ENCODE peak calls at places on chromosome 3, in six cellular contexts. One of them, this sample, is unnamed.

GRCh38 chr3:150740733-150741496 is 22.1 kb downstream of the SIAH2 start:
- DNase-seq in thoracic aorta: no peak
- DNase-seq in skeletal muscle cell: no peak
- DNase-seq in cardiac muscle cell: no peak
- DNase-seq in dorsolateral prefrontal cortex: no peak
- DNase-seq in effector memory CD4-positive, alpha-beta T cell: no peak
- DNase-seq in this sample: no peak

GRCh38 chr3:197010556-197011351 is 18.9 kb downstream of the MELTF start:
- DNase-seq in skeletal muscle cell: no peak
- DNase-seq in thoracic aorta: no peak
- DNase-seq in cardiac muscle cell: no peak
- DNase-seq in dorsolateral prefrontal cortex: no peak
- DNase-seq in effector memory CD4-positive, alpha-beta T cell: no peak
- DNase-seq in this sample: no peak

GRCh38 chr3:143970773-143971366 is 753 bp upstream of the DIPK2A start:
- DNase-seq in dorsolateral prefrontal cortex: peak
- DNase-seq in skeletal muscle cell: no peak
- DNase-seq in cardiac muscle cell: peak
- DNase-seq in thoracic aorta: no peak
- DNase-seq in effector memory CD4-positive, alpha-beta T cell: peak
- DNase-seq in this sample: peak

GRCh38 chr3:190504354-190505125 is 9.3 kb upstream of the IL1RAP start:
- DNase-seq in cardiac muscle cell: peak
- DNase-seq in thoracic aorta: no peak
- DNase-seq in effector memory CD4-positive, alpha-beta T cell: no peak
- DNase-seq in skeletal muscle cell: no peak
- DNase-seq in dorsolateral prefrontal cortex: no peak
- DNase-seq in this sample: no peak

GRCh38 chr3:121974601-121975111 is 47.4 kb downstream of the ILDR1 start:
- DNase-seq in skeletal muscle cell: no peak
- DNase-seq in thoracic aorta: no peak
- DNase-seq in effector memory CD4-positive, alpha-beta T cell: no peak
- DNase-seq in cardiac muscle cell: no peak
- DNase-seq in dorsolateral prefrontal cortex: no peak
- DNase-seq in this sample: no peak

GRCh38 chr3:13314877-13315276 is 105.2 kb downstream of the NUP210 start:
- DNase-seq in thoracic aorta: no peak
- DNase-seq in cardiac muscle cell: no peak
- DNase-seq in skeletal muscle cell: no peak
- DNase-seq in effector memory CD4-positive, alpha-beta T cell: no peak
- DNase-seq in dorsolateral prefrontal cortex: no peak
- DNase-seq in this sample: no peak

GRCh38 chr3:42876940-42877720 is 1.5 kb upstream of the CYP8B1 start:
- DNase-seq in thoracic aorta: no peak
- DNase-seq in skeletal muscle cell: no peak
- DNase-seq in dorsolateral prefrontal cortex: no peak
- DNase-seq in effector memory CD4-positive, alpha-beta T cell: no peak
- DNase-seq in cardiac muscle cell: no peak
- DNase-seq in this sample: no peak

GRCh38 chr3:62370112-62371031 is 3.0 kb downstream of the FEZF2 start:
- DNase-seq in dorsolateral prefrontal cortex: no peak
- DNase-seq in effector memory CD4-positive, alpha-beta T cell: no peak
- DNase-seq in skeletal muscle cell: no peak
- DNase-seq in thoracic aorta: no peak
- DNase-seq in cardiac muscle cell: peak
- DNase-seq in this sample: no peak

GRCh38 chr3:126938520-126939346 is 44.2 kb upstream of the PLXNA1 start:
- DNase-seq in effector memory CD4-positive, alpha-beta T cell: no peak
- DNase-seq in thoracic aorta: no peak
- DNase-seq in dorsolateral prefrontal cortex: no peak
- DNase-seq in skeletal muscle cell: no peak
- DNase-seq in cardiac muscle cell: no peak
- DNase-seq in this sample: peak

GRCh38 chr3:128486692-128487537 is 6.1 kb downstream of the GATA2 start:
- DNase-seq in cardiac muscle cell: peak
- DNase-seq in effector memory CD4-positive, alpha-beta T cell: no peak
- DNase-seq in skeletal muscle cell: no peak
- DNase-seq in thoracic aorta: no peak
- DNase-seq in dorsolateral prefrontal cortex: no peak
- DNase-seq in this sample: no peak

GRCh38 chr3:43953814-43954241 is 263.1 kb downstream of the ABHD5 start:
- DNase-seq in cardiac muscle cell: no peak
- DNase-seq in dorsolateral prefrontal cortex: no peak
- DNase-seq in thoracic aorta: no peak
- DNase-seq in effector memory CD4-positive, alpha-beta T cell: no peak
- DNase-seq in skeletal muscle cell: peak
- DNase-seq in this sample: no peak

GRCh38 chr3:12423918-12424634 is 60.2 kb upstream of the TSEN2 start:
- DNase-seq in thoracic aorta: no peak
- DNase-seq in skeletal muscle cell: peak
- DNase-seq in dorsolateral prefrontal cortex: no peak
- DNase-seq in cardiac muscle cell: peak
- DNase-seq in effector memory CD4-positive, alpha-beta T cell: no peak
- DNase-seq in this sample: no peak

GRCh38 chr3:51385621-51386091 is 565 bp downstream of the MANF start:
- DNase-seq in cardiac muscle cell: no peak
- DNase-seq in skeletal muscle cell: no peak
- DNase-seq in effector memory CD4-positive, alpha-beta T cell: no peak
- DNase-seq in dorsolateral prefrontal cortex: no peak
- DNase-seq in thoracic aorta: no peak
- DNase-seq in this sample: peak

GRCh38 chr3:121483290-121483689 is 62.5 kb downstream of the POLQ start:
- DNase-seq in effector memory CD4-positive, alpha-beta T cell: no peak
- DNase-seq in skeletal muscle cell: peak
- DNase-seq in cardiac muscle cell: no peak
- DNase-seq in thoracic aorta: no peak
- DNase-seq in dorsolateral prefrontal cortex: no peak
- DNase-seq in this sample: no peak

GRCh38 chr3:149435936-149436885 is 38.3 kb upstream of the TM4SF4 start:
- DNase-seq in skeletal muscle cell: no peak
- DNase-seq in thoracic aorta: no peak
- DNase-seq in dorsolateral prefrontal cortex: no peak
- DNase-seq in cardiac muscle cell: no peak
- DNase-seq in effector memory CD4-positive, alpha-beta T cell: no peak
- DNase-seq in this sample: no peak

GRCh38 chr3:195872800-195873199 is 35.6 kb downstream of the TNK2 start:
- DNase-seq in effector memory CD4-positive, alpha-beta T cell: no peak
- DNase-seq in skeletal muscle cell: no peak
- DNase-seq in cardiac muscle cell: no peak
- DNase-seq in dorsolateral prefrontal cortex: no peak
- DNase-seq in thoracic aorta: no peak
- DNase-seq in this sample: no peak

GRCh38 chr3:197516517-197516889 is 39.3 kb downstream of the BDH1 start:
- DNase-seq in cardiac muscle cell: no peak
- DNase-seq in dorsolateral prefrontal cortex: no peak
- DNase-seq in effector memory CD4-positive, alpha-beta T cell: no peak
- DNase-seq in skeletal muscle cell: peak
- DNase-seq in thoracic aorta: no peak
- DNase-seq in this sample: no peak

GRCh38 chr3:168989396-168989795 is 674.1 kb downstream of the MECOM start:
- DNase-seq in skeletal muscle cell: no peak
- DNase-seq in effector memory CD4-positive, alpha-beta T cell: no peak
- DNase-seq in dorsolateral prefrontal cortex: no peak
- DNase-seq in thoracic aorta: no peak
- DNase-seq in cardiac muscle cell: no peak
- DNase-seq in this sample: no peak

GRCh38 chr3:3015472-3016089 is 94.6 kb downstream of the IL5RA start:
- DNase-seq in skeletal muscle cell: no peak
- DNase-seq in effector memory CD4-positive, alpha-beta T cell: no peak
- DNase-seq in dorsolateral prefrontal cortex: no peak
- DNase-seq in cardiac muscle cell: peak
- DNase-seq in thoracic aorta: no peak
- DNase-seq in this sample: no peak

GRCh38 chr3:41127414-41127813 is 71.9 kb upstream of the CTNNB1 start:
- DNase-seq in effector memory CD4-positive, alpha-beta T cell: no peak
- DNase-seq in cardiac muscle cell: no peak
- DNase-seq in dorsolateral prefrontal cortex: no peak
- DNase-seq in thoracic aorta: no peak
- DNase-seq in skeletal muscle cell: no peak
- DNase-seq in this sample: no peak

GRCh38 chr3:125143982-125144652 is 68.4 kb downstream of the SLC12A8 start:
- DNase-seq in effector memory CD4-positive, alpha-beta T cell: no peak
- DNase-seq in skeletal muscle cell: no peak
- DNase-seq in thoracic aorta: no peak
- DNase-seq in dorsolateral prefrontal cortex: no peak
- DNase-seq in cardiac muscle cell: peak
- DNase-seq in this sample: no peak

GRCh38 chr3:42829083-42829627 is 19.9 kb downstream of the ACKR2 start:
- DNase-seq in thoracic aorta: no peak
- DNase-seq in effector memory CD4-positive, alpha-beta T cell: no peak
- DNase-seq in dorsolateral prefrontal cortex: no peak
- DNase-seq in cardiac muscle cell: no peak
- DNase-seq in skeletal muscle cell: no peak
- DNase-seq in this sample: no peak

GRCh38 chr3:183033746-183034145 is 53.4 kb upstream of the DCUN1D1 start:
- DNase-seq in skeletal muscle cell: no peak
- DNase-seq in dorsolateral prefrontal cortex: no peak
- DNase-seq in cardiac muscle cell: no peak
- DNase-seq in effector memory CD4-positive, alpha-beta T cell: no peak
- DNase-seq in thoracic aorta: no peak
- DNase-seq in this sample: no peak

GRCh38 chr3:56336023-56336422 is 132.2 kb downstream of the ERC2 start:
- DNase-seq in cardiac muscle cell: no peak
- DNase-seq in thoracic aorta: no peak
- DNase-seq in skeletal muscle cell: no peak
- DNase-seq in effector memory CD4-positive, alpha-beta T cell: no peak
- DNase-seq in dorsolateral prefrontal cortex: no peak
- DNase-seq in this sample: no peak

GRCh38 chr3:151268267-151269235 is 9.8 kb downstream of the P2RY14 start:
- DNase-seq in skeletal muscle cell: no peak
- DNase-seq in effector memory CD4-positive, alpha-beta T cell: no peak
- DNase-seq in dorsolateral prefrontal cortex: no peak
- DNase-seq in cardiac muscle cell: no peak
- DNase-seq in thoracic aorta: no peak
- DNase-seq in this sample: no peak

DNA sequence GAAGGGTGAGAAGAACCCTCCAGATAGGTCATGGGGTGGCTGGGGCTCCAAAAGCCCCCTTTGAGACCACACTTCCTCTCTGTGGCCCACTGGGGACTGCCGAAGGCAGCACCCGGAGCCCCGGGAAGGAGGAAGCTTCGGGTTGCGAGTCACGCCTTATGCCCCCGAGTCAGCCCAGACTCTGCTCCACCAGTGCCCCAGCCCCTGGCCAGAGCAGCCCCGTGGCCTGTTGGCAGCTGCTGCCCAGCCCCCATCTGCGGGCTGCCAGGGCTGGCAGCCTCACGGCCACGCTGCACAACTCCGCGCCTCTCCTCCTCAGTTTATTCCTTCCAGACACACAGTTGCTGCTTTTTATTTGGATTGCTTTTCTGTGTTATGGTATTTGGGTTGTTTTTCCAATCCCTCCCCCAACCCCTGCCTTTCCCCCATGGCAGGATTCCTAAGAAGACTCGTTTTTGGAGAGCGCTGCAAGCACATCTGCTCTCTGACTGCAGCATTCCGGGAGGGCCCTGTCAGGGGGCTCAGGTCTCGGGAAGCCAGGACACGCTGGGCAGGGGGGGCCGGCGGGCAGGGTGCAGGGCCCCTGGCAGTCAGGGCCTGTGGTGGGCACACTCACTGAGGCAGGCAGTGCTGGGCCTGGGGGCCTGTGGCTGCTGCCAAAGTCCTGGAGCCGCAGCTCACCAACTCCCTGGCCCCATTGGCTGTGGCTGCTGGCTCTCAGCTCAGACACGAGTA is 20.3 kb downstream of the MAGEF1 start:
- DNase-seq in cardiac muscle cell: no peak
- DNase-seq in thoracic aorta: no peak
- DNase-seq in effector memory CD4-positive, alpha-beta T cell: no peak
- DNase-seq in skeletal muscle cell: no peak
- DNase-seq in dorsolateral prefrontal cortex: no peak
- DNase-seq in this sample: no peak
- H3K4me3 ChIP-seq in cardiac muscle cell: no peak
- H3K4me3 ChIP-seq in thoracic aorta: peak
- H3K4me3 ChIP-seq in effector memory CD4-positive, alpha-beta T cell: no peak
- H3K4me3 ChIP-seq in skeletal muscle cell: no peak
- H3K4me3 ChIP-seq in dorsolateral prefrontal cortex: no peak
- H3K4me3 ChIP-seq in this sample: peak

GRCh38 chr3:193945126-193945525 is 190.8 kb upstream of the HES1 start:
- DNase-seq in effector memory CD4-positive, alpha-beta T cell: no peak
- DNase-seq in cardiac muscle cell: no peak
- DNase-seq in thoracic aorta: no peak
- DNase-seq in skeletal muscle cell: no peak
- DNase-seq in dorsolateral prefrontal cortex: no peak
- DNase-seq in this sample: peak
- H3K4me3 ChIP-seq in effector memory CD4-positive, alpha-beta T cell: no peak
- H3K4me3 ChIP-seq in cardiac muscle cell: no peak
- H3K4me3 ChIP-seq in thoracic aorta: no peak
- H3K4me3 ChIP-seq in skeletal muscle cell: no peak
- H3K4me3 ChIP-seq in dorsolateral prefrontal cortex: no peak
- H3K4me3 ChIP-seq in this sample: no peak

GRCh38 chr3:16521580-16521941 is 8.1 kb upstream of the RFTN1 start:
- DNase-seq in cardiac muscle cell: peak
- DNase-seq in thoracic aorta: no peak
- DNase-seq in skeletal muscle cell: no peak
- DNase-seq in dorsolateral prefrontal cortex: no peak
- DNase-seq in effector memory CD4-positive, alpha-beta T cell: no peak
- DNase-seq in this sample: no peak

GRCh38 chr3:16523778-16524177 is 10.3 kb upstream of the RFTN1 start:
- DNase-seq in skeletal muscle cell: no peak
- DNase-seq in dorsolateral prefrontal cortex: no peak
- DNase-seq in cardiac muscle cell: no peak
- DNase-seq in effector memory CD4-positive, alpha-beta T cell: no peak
- DNase-seq in thoracic aorta: no peak
- DNase-seq in this sample: no peak

GRCh38 chr3:16522820-16523219 is 9.3 kb upstream of the RFTN1 start:
- DNase-seq in dorsolateral prefrontal cortex: no peak
- DNase-seq in effector memory CD4-positive, alpha-beta T cell: no peak
- DNase-seq in skeletal muscle cell: no peak
- DNase-seq in cardiac muscle cell: no peak
- DNase-seq in thoracic aorta: no peak
- DNase-seq in this sample: no peak

GRCh38 chr3:16520636-16521579 is 7.4 kb upstream of the RFTN1 start:
- DNase-seq in thoracic aorta: no peak
- DNase-seq in skeletal muscle cell: no peak
- DNase-seq in effector memory CD4-positive, alpha-beta T cell: no peak
- DNase-seq in dorsolateral prefrontal cortex: no peak
- DNase-seq in cardiac muscle cell: peak
- DNase-seq in this sample: no peak

GRCh38 chr3:16524196-16524595 is 10.7 kb upstream of the RFTN1 start:
- DNase-seq in cardiac muscle cell: no peak
- DNase-seq in skeletal muscle cell: no peak
- DNase-seq in dorsolateral prefrontal cortex: no peak
- DNase-seq in thoracic aorta: no peak
- DNase-seq in effector memory CD4-positive, alpha-beta T cell: no peak
- DNase-seq in this sample: no peak
- H3K4me3 ChIP-seq in cardiac muscle cell: no peak
- H3K4me3 ChIP-seq in skeletal muscle cell: no peak
- H3K4me3 ChIP-seq in dorsolateral prefrontal cortex: no peak
- H3K4me3 ChIP-seq in thoracic aorta: no peak
- H3K4me3 ChIP-seq in effector memory CD4-positive, alpha-beta T cell: no peak
- H3K4me3 ChIP-seq in this sample: no peak

GRCh38 chr3:32568953-32569352 is 1.7 kb downstream of the DYNC1LI1 start:
- DNase-seq in skeletal muscle cell: no peak
- DNase-seq in cardiac muscle cell: no peak
- DNase-seq in dorsolateral prefrontal cortex: no peak
- DNase-seq in effector memory CD4-positive, alpha-beta T cell: no peak
- DNase-seq in thoracic aorta: no peak
- DNase-seq in this sample: no peak
- H3K4me3 ChIP-seq in skeletal muscle cell: peak
- H3K4me3 ChIP-seq in cardiac muscle cell: peak
- H3K4me3 ChIP-seq in dorsolateral prefrontal cortex: peak
- H3K4me3 ChIP-seq in effector memory CD4-positive, alpha-beta T cell: no peak
- H3K4me3 ChIP-seq in thoracic aorta: peak
- H3K4me3 ChIP-seq in this sample: peak

GRCh38 chr3:136932518-136932917 is 25.3 kb upstream of the IL20RB start:
- DNase-seq in effector memory CD4-positive, alpha-beta T cell: no peak
- DNase-seq in skeletal muscle cell: no peak
- DNase-seq in cardiac muscle cell: no peak
- DNase-seq in dorsolateral prefrontal cortex: no peak
- DNase-seq in thoracic aorta: no peak
- DNase-seq in this sample: no peak
- H3K4me3 ChIP-seq in effector memory CD4-positive, alpha-beta T cell: no peak
- H3K4me3 ChIP-seq in skeletal muscle cell: no peak
- H3K4me3 ChIP-seq in cardiac muscle cell: no peak
- H3K4me3 ChIP-seq in dorsolateral prefrontal cortex: no peak
- H3K4me3 ChIP-seq in thoracic aorta: no peak
- H3K4me3 ChIP-seq in this sample: no peak

This sample was measured in tibial artery.